ENCODE peak calls at places on chromosome 5, in nine cellular contexts. M, D, X, H, U, S, Y, W and V are unnamed samples.
A peak's percentile ranks its signal among the peaks of the same experiment; 100 is the strongest.

GRCh38 chr5:6873359-6873758 is 160.1 kb downstream of the TENT4A start:
- DNase-seq in M (no peak), D (no peak), X (no peak), H (no peak), U (no peak), S (no peak), Y (no peak), W (no peak), V (no peak)

GRCh38 chr5:96517294-96517693 is 84.2 kb upstream of the PCSK1 start:
- DNase-seq in M (no peak), D (no peak), X (no peak), H (no peak), U (no peak), S (no peak), Y (no peak), W (no peak), V (no peak)

GRCh38 chr5:173816728-173817127 is 71.4 kb upstream of the CPEB4 start:
- DNase-seq in M (no peak), D (no peak), X (no peak), H (no peak), U (no peak), S (no peak), Y (no peak), W (no peak), V (no peak)

GRCh38 chr5:116864157-116864837 is 289.7 kb upstream of the SEMA6A start:
- DNase-seq in M (no peak), D (peak; percentile 2), X (no peak), H (no peak), U (no peak), S (no peak), Y (no peak), W (no peak), V (no peak)

GRCh38 chr5:161397448-161397847 is 149.1 kb downstream of the GABRB2 start:
- DNase-seq in M (no peak), D (no peak), X (no peak), H (no peak), U (no peak), S (no peak), Y (no peak), W (no peak), V (no peak)

GRCh38 chr5:75020016-75020656 is 32.2 kb downstream of the GCNT4 start:
- DNase-seq in M (no peak), D (no peak), X (no peak), H (no peak), U (no peak), S (no peak), Y (peak; percentile 61), W (no peak), V (peak; percentile 72)

GRCh38 chr5:12237837-12238575 is 333.8 kb upstream of the CTNND2 start:
- DNase-seq in M (no peak), D (no peak), X (no peak), H (no peak), U (no peak), S (no peak), Y (no peak), W (no peak), V (no peak)

GRCh38 chr5:133985540-133986180 is 17.2 kb upstream of the C5orf15 start:
- DNase-seq in M (no peak), D (no peak), X (no peak), H (no peak), U (no peak), S (no peak), Y (no peak), W (no peak), V (no peak)

GRCh38 chr5:93279292-93279974 is 301.6 kb downstream of the NR2F1-AS1 start:
- DNase-seq in M (no peak), D (no peak), X (no peak), H (no peak), U (no peak), S (no peak), Y (no peak), W (no peak), V (no peak)